ENCODE peak calls at places on chromosomes 5 and 9, in five cellular contexts. One of them, this sample, is unnamed.

GRCh38 chr5:59768204-59769040 is 125.1 kb downstream of the PDE4D start:
- DNase-seq in central memory CD4-positive, alpha-beta T cell: no peak
- DNase-seq in GM04504: no peak
- DNase-seq in left ventricle myocardium inferior: peak; percentile 25
- DNase-seq in effector CD4-positive, alpha-beta T cell: peak; percentile 26
- DNase-seq in this sample: peak; percentile 92

GRCh38 chr5:98031496-98031895 is 742.0 kb upstream of the RGMB start:
- DNase-seq in central memory CD4-positive, alpha-beta T cell: no peak
- DNase-seq in GM04504: no peak
- DNase-seq in left ventricle myocardium inferior: no peak
- DNase-seq in effector CD4-positive, alpha-beta T cell: no peak
- DNase-seq in this sample: no peak

GRCh38 chr9:83166369-83166768 is 103.4 kb upstream of the RASEF start:
- DNase-seq in central memory CD4-positive, alpha-beta T cell: no peak
- DNase-seq in GM04504: no peak
- DNase-seq in left ventricle myocardium inferior: no peak
- DNase-seq in effector CD4-positive, alpha-beta T cell: no peak
- DNase-seq in this sample: no peak

GRCh38 chr5:135330798-135331096 is 68.3 kb downstream of the MACROH2A1 start:
- DNase-seq in central memory CD4-positive, alpha-beta T cell: no peak
- DNase-seq in GM04504: no peak
- DNase-seq in left ventricle myocardium inferior: no peak
- DNase-seq in effector CD4-positive, alpha-beta T cell: no peak
- DNase-seq in this sample: no peak

GRCh38 chr9:98993570-98993945 is 49.9 kb downstream of the COL15A1 start:
- DNase-seq in central memory CD4-positive, alpha-beta T cell: no peak
- DNase-seq in GM04504: no peak
- DNase-seq in left ventricle myocardium inferior: no peak
- DNase-seq in effector CD4-positive, alpha-beta T cell: no peak
- DNase-seq in this sample: no peak

GRCh38 chr9:100602302-100602930 is 24.5 kb downstream of the CAVIN4 start:
- DNase-seq in central memory CD4-positive, alpha-beta T cell: no peak
- DNase-seq in GM04504: peak; percentile 24
- DNase-seq in left ventricle myocardium inferior: no peak
- DNase-seq in effector CD4-positive, alpha-beta T cell: no peak
- DNase-seq in this sample: peak; percentile 65

GRCh38 chr5:36523931-36524330 is 82.5 kb upstream of the SLC1A3 start:
- DNase-seq in central memory CD4-positive, alpha-beta T cell: no peak
- DNase-seq in GM04504: no peak
- DNase-seq in left ventricle myocardium inferior: no peak
- DNase-seq in effector CD4-positive, alpha-beta T cell: no peak
- DNase-seq in this sample: no peak

GRCh38 chr5:129118826-129119225 is 24.3 kb downstream of the ISOC1 start:
- DNase-seq in central memory CD4-positive, alpha-beta T cell: no peak
- DNase-seq in GM04504: no peak
- DNase-seq in left ventricle myocardium inferior: no peak
- DNase-seq in effector CD4-positive, alpha-beta T cell: no peak
- DNase-seq in this sample: no peak

GRCh38 chr9:6758418-6759113 is 793 bp downstream of the KDM4C start:
- DNase-seq in central memory CD4-positive, alpha-beta T cell: no peak
- DNase-seq in GM04504: peak; percentile 8
- DNase-seq in left ventricle myocardium inferior: peak; percentile 39
- DNase-seq in effector CD4-positive, alpha-beta T cell: peak; percentile 51
- DNase-seq in this sample: peak; percentile 68

GRCh38 chr9:4769321-4770080 is 23.2 kb upstream of the RCL1 start:
- DNase-seq in central memory CD4-positive, alpha-beta T cell: no peak
- DNase-seq in GM04504: no peak
- DNase-seq in left ventricle myocardium inferior: no peak
- DNase-seq in effector CD4-positive, alpha-beta T cell: no peak
- DNase-seq in this sample: peak; percentile 44

GRCh38 chr9:83062653-83063527 is at the start of gene RASEF:
- DNase-seq in central memory CD4-positive, alpha-beta T cell: no peak
- DNase-seq in GM04504: no peak
- DNase-seq in left ventricle myocardium inferior: no peak
- DNase-seq in effector CD4-positive, alpha-beta T cell: no peak
- DNase-seq in this sample: peak; percentile 19

GRCh38 chr5:54186912-54187445 is 123.4 kb downstream of the ARL15 start:
- DNase-seq in central memory CD4-positive, alpha-beta T cell: no peak
- DNase-seq in GM04504: no peak
- DNase-seq in left ventricle myocardium inferior: peak; percentile 28
- DNase-seq in effector CD4-positive, alpha-beta T cell: no peak
- DNase-seq in this sample: no peak

This sample was measured in iris pigment epithelial cell.